ENCODE peak calls at places on chromosomes 3 and 15, in four cellular contexts. Q is HepG2, N is HL-60, Y is H1. C is an unnamed sample.

GRCh38 chr3:126208618-126209256 is 28.4 kb upstream of the ALDH1L1 start:
- DNase-seq in Q (peak; percentile 52), N (peak; percentile 15), Y (no peak), C (no peak)

GRCh38 chr3:71466483-71466882 is 117.0 kb downstream of the FOXP1 start:
- DNase-seq in Q (no peak), N (no peak), Y (no peak), C (no peak)

GRCh38 chr3:64922213-64922612 is 234.4 kb upstream of the ADAMTS9 start:
- DNase-seq in Q (no peak), N (no peak), Y (no peak), C (no peak)

GRCh38 chr3:132254076-132254755 is 63.0 kb upstream of the ACP3 start:
- DNase-seq in Q (no peak), N (no peak), Y (no peak), C (no peak)

GRCh38 chr3:125310623-125311076 is 64.5 kb downstream of the ZNF148 start:
- DNase-seq in Q (peak; percentile 5), N (peak; percentile 25), Y (no peak), C (peak; percentile 33)

GRCh38 chr15:79467865-79468586 is 35.9 kb downstream of the MINAR1 start:
- DNase-seq in Q (no peak), N (no peak), Y (no peak), C (no peak)

GRCh38 chr3:127802620-127803019 is 19.7 kb downstream of the MGLL start:
- DNase-seq in Q (no peak), N (no peak), Y (no peak), C (no peak)

GRCh38 chr3:177468331-177468730 is 271.0 kb upstream of the TBL1XR1 start:
- DNase-seq in Q (no peak), N (no peak), Y (no peak), C (no peak)

GRCh38 chr3:100060685-100061484 is 53.4 kb downstream of the FILIP1L start:
- DNase-seq in Q (no peak), N (no peak), Y (no peak), C (no peak)

GRCh38 chr15:50774450-50774849 is 8.9 kb upstream of the SPPL2A start:
- DNase-seq in Q (no peak), N (no peak), Y (no peak), C (no peak)

GRCh38 chr3:134222835-134223234 is 27.8 kb downstream of the RYK start:
- DNase-seq in Q (no peak), N (no peak), Y (no peak), C (no peak)

GRCh38 chr3:137944593-137944992 is 65.4 kb upstream of the CLDN18 start:
- DNase-seq in Q (no peak), N (no peak), Y (no peak), C (no peak)

GRCh38 chr3:113516115-113516505 is 1.2 kb upstream of the SPICE1 start:
- DNase-seq in Q (peak; percentile 44), N (no peak), Y (no peak), C (no peak)

GRCh38 chr3:101865751-101866509 is 16.6 kb downstream of the NFKBIZ start:
- DNase-seq in Q (no peak), N (no peak), Y (no peak), C (no peak)

GRCh38 chr3:126749931-126750759 is 46.1 kb downstream of the CHCHD6 start:
- DNase-seq in Q (no peak), N (no peak), Y (no peak), C (no peak)

GRCh38 chr15:60389261-60390077 is 8.3 kb downstream of the ANXA2 start:
- DNase-seq in Q (no peak), N (no peak), Y (no peak), C (peak; percentile 42)

GRCh38 chr15:66650433-66650832 is 51.6 kb upstream of the SMAD6 start:
- DNase-seq in Q (peak; percentile 16), N (no peak), Y (no peak), C (no peak)

GRCh38 chr3:102018544-102018943 is 169.2 kb downstream of the NFKBIZ start:
- DNase-seq in Q (no peak), N (no peak), Y (no peak), C (no peak)

GRCh38 chr3:42982645-42983412 is 3.7 kb downstream of the GASK1A start:
- DNase-seq in Q (no peak), N (no peak), Y (no peak), C (no peak)

GRCh38 chr3:49120096-49120437 is 556 bp downstream of the USP19 start:
- DNase-seq in Q (no peak), N (no peak), Y (no peak), C (no peak)

GRCh38 chr15:66995257-66995656 is 70.1 kb upstream of the SMAD3 start:
- DNase-seq in Q (no peak), N (no peak), Y (no peak), C (no peak)

GRCh38 chr3:14791343-14791945 is 27.3 kb upstream of the FGD5 start:
- DNase-seq in Q (peak; percentile 46), N (peak; percentile 13), Y (peak; percentile 57), C (no peak)

GRCh38 chr15:73922186-73923151 is 3.8 kb upstream of the LOXL1 start:
- DNase-seq in Q (no peak), N (no peak), Y (no peak), C (no peak)

GRCh38 chr15:67080900-67081431 is 15.6 kb downstream of the SMAD3 start:
- DNase-seq in Q (no peak), N (no peak), Y (no peak), C (peak; percentile 99)

GRCh38 chr15:63291507-63291906 is 14.1 kb downstream of the APH1B start:
- DNase-seq in Q (no peak), N (no peak), Y (no peak), C (no peak)

GRCh38 chr3:63993653-63994079 is 29.6 kb downstream of the PSMD6 start:
- DNase-seq in Q (peak; percentile 50), N (peak; percentile 35), Y (peak; percentile 47), C (no peak)

GRCh38 chr3:130850846-130851245 is 43.0 kb upstream of the ATP2C1 start:
- DNase-seq in Q (no peak), N (no peak), Y (no peak), C (no peak)

GRCh38 chr15:52620496-52620895 is 51.7 kb upstream of the ARPP19 start:
- DNase-seq in Q (no peak), N (no peak), Y (no peak), C (no peak)

GRCh38 chr3:59522550-59522949 is 472.7 kb upstream of the CFAP20DC start:
- DNase-seq in Q (no peak), N (no peak), Y (no peak), C (no peak)

GRCh38 chr3:44988073-44988472 is 12.0 kb downstream of the EXOSC7 start:
- DNase-seq in Q (no peak), N (no peak), Y (no peak), C (no peak)

GRCh38 chr15:57782731-57783130 is 76.2 kb downstream of the POLR2M start:
- DNase-seq in Q (no peak), N (no peak), Y (no peak), C (no peak)

GRCh38 chr3:66073464-66074141 is 34.9 kb upstream of the MAGI1 start:
- DNase-seq in Q (peak; percentile 88), N (no peak), Y (no peak), C (no peak)

GRCh38 chr3:183385698-183386590 is 42.5 kb downstream of the MCF2L2 start:
- DNase-seq in Q (peak; percentile 47), N (peak; percentile 61), Y (no peak), C (no peak)

GRCh38 chr3:186849392-186849975 is 7.0 kb downstream of the ADIPOQ start:
- DNase-seq in Q (peak; percentile 67), N (no peak), Y (no peak), C (peak; percentile 30)

GRCh38 chr15:42704492-42704926 is 32.4 kb downstream of the CDAN1 start:
- DNase-seq in Q (peak; percentile 65), N (peak; percentile 44), Y (peak; percentile 25), C (peak; percentile 24)

GRCh38 chr15:67622110-67622509 is 79.6 kb downstream of the MAP2K5 start:
- DNase-seq in Q (no peak), N (no peak), Y (no peak), C (no peak)

GRCh38 chr3:52820741-52821140 is 9.7 kb downstream of the ITIH4 start:
- DNase-seq in Q (peak; percentile 51), N (no peak), Y (peak; percentile 41), C (no peak)
- TF ChIP-seq GABPA in Q (no peak), N (no peak), Y (peak; percentile 44), C (no peak)

GRCh38 chr3:155032918-155033317 is 47.2 kb upstream of the MME start:
- DNase-seq in Q (no peak), N (no peak), Y (no peak), C (no peak)
- TF ChIP-seq GABPA in Q (no peak), N (no peak), Y (no peak), C (no peak)

DNA sequence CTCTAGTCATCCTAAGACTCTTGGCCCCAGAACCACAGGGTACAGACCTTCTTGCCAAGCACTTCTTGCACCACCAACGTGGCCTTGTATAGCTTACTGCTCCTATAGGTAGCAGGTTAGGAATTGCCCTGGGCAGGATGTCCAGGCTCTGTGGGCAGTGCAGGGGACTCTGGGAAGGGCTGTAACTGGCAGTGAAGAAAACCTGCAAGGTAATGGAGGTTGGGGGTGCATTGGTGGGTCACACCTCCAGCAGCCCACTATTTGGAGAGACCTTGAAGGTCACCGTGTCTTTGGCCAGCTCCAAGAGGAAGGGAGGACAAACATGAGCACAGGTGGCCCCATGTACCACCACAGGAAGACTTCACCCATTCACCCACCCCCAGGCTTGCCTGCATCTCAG is 21.3 kb upstream of the XYLB start:
- DNase-seq in Q (no peak), N (no peak), Y (no peak), C (no peak)
- TF ChIP-seq GABPA in Q (no peak), N (no peak), Y (no peak), C (no peak)

DNA sequence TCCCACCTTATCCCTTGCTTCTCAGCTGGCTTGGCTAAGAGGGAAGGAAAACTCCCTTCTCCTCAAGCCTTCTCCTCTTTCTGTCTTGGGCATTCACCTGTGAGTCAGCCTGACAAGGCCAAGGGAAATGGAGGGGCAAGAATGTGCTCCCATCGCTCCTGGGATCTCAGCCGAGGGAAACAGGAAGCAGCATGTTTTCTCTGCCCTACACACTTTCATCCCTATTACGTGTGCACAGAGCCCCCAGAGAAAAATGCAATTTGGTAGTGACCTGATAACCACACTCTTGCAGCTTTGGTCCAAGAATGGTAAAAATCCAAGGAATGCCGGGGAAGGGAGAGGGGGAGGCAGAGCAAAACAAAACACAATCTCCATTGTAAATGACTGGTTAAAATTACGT is 32.9 kb upstream of the MTMR10 start:
- DNase-seq in Q (peak; percentile 79), N (no peak), Y (peak; percentile 57), C (no peak)
- TF ChIP-seq GABPA in Q (no peak), N (no peak), Y (no peak), C (no peak)

DNA sequence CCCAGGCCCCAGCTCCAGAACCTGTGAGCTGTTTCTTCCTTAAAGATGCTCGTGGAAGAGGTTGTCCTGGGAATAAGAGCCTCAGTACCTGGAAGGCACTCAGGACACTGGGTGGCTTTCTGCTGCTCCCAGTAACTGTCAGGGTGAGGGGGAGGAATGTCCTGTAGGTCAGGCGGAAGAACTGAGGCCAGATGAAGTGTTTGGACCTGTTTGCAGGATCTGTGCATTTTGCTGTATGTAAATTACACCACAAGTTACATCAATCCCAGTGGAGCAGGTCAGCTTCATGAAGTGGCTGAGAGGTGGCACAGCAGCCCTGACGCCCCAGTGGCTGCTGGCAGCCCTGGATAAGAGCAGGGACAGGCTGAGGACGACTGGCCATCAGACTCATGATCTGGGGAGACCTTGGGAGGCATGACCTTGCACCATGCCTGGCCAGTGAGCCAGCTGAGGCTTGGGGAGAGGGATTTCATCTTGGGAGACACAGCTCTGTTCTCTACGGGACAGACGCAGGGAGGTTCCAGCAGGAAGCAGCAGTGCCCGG is 27.2 kb downstream of the HDAC11 start:
- DNase-seq in Q (no peak), N (no peak), Y (no peak), C (no peak)
- TF ChIP-seq GABPA in Q (no peak), N (no peak), Y (no peak), C (no peak)